ENCODE peak calls at places on chromosomes 6 and 20, in four cellular contexts. I is K562, K is HL-60, D is GM12878. X is an unnamed sample.

GRCh38 chr6:79750806-79751205 is 119.7 kb downstream of the SH3BGRL2 start:
- DNase-seq in I (no peak), D (no peak), K (no peak), X (no peak)

GRCh38 chr6:152984387-152984872 is 1.6 kb upstream of the FBXO5 start:
- DNase-seq in K (no peak), D (peak; percentile 51), I (no peak), X (no peak)

GRCh38 chr20:4470375-4470774 is 251.3 kb upstream of the PRND start:
- DNase-seq in K (no peak), D (no peak), I (no peak), X (no peak)

GRCh38 chr20:61049684-61050083 is 202.4 kb upstream of the CDH4 start:
- DNase-seq in D (no peak), K (no peak), I (no peak), X (no peak)

GRCh38 chr6:107690546-107690863 is 133.6 kb downstream of the SCML4 start:
- DNase-seq in K (no peak), D (no peak), I (no peak), X (no peak)

GRCh38 chr6:127069659-127070279 is 48.7 kb upstream of the RSPO3 start:
- DNase-seq in K (no peak), D (no peak), I (peak; percentile 1), X (no peak)

GRCh38 chr6:63348836-63349235 is 29.1 kb upstream of the LGSN start:
- DNase-seq in K (no peak), D (no peak), I (no peak), X (no peak)

GRCh38 chr6:139597781-139598368 is 223.4 kb upstream of the CITED2 start:
- DNase-seq in D (no peak), I (peak; percentile 32), K (no peak), X (no peak)

GRCh38 chr6:43368517-43369160 is 808 bp downstream of the ZNF318 start:
- DNase-seq in D (no peak), K (peak; percentile 23), I (peak; percentile 60), X (no peak)

GRCh38 chr20:8139899-8140298 is 7.8 kb downstream of the PLCB1 start:
- DNase-seq in D (no peak), I (no peak), K (no peak), X (no peak)

GRCh38 chr6:64012351-64013060 is 376.9 kb downstream of the PHF3 start:
- DNase-seq in D (no peak), I (no peak), K (no peak), X (no peak)

GRCh38 chr6:293185-294174 is 1.2 kb downstream of the DUSP22 start:
- DNase-seq in I (no peak), K (no peak), D (no peak), X (no peak)

GRCh38 chr20:23407770-23408467 is 13.4 kb downstream of the NAPB start:
- DNase-seq in D (no peak), I (no peak), K (no peak), X (no peak)
- TF ChIP-seq SPI1 in D (peak; percentile 19), I (no peak), K (no peak), X (peak; percentile 52)

DNA sequence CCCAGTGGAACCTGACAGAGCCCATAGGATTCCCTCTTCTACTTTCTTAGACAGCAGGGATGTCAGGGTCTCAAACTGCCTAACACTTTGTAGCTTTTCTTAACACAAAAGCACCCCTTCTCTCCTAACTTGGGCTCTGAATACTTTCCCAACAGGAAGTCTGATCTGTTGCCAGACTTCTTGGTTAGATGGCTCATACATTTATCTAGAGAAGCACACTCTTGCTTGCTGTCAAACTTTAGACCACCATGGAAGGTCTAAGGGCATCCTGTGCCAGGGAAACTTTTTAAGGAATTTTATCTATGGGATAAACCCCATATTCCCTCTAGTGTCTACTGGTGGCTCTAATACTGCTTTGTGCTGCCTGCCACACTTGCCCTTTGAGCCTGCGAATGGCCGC is 3.3 kb upstream of the C6orf136 start:
- DNase-seq in I (no peak), K (no peak), D (no peak), X (no peak)
- TF ChIP-seq SPI1 in I (no peak), K (no peak), D (no peak), X (no peak)

GRCh38 chr6:21992178-21992967 is 304.5 kb downstream of the PRL start:
- DNase-seq in I (peak; percentile 69), D (no peak), K (no peak), X (no peak)
- TF ChIP-seq SPI1 in I (no peak), D (no peak), K (no peak), X (peak; percentile 13)

GRCh38 chr6:105740946-105741605 is 338.2 kb upstream of the PREP start:
- DNase-seq in K (no peak), D (no peak), I (peak; percentile 50), X (no peak)
- TF ChIP-seq SPI1 in K (no peak), D (no peak), I (no peak), X (no peak)

DNA sequence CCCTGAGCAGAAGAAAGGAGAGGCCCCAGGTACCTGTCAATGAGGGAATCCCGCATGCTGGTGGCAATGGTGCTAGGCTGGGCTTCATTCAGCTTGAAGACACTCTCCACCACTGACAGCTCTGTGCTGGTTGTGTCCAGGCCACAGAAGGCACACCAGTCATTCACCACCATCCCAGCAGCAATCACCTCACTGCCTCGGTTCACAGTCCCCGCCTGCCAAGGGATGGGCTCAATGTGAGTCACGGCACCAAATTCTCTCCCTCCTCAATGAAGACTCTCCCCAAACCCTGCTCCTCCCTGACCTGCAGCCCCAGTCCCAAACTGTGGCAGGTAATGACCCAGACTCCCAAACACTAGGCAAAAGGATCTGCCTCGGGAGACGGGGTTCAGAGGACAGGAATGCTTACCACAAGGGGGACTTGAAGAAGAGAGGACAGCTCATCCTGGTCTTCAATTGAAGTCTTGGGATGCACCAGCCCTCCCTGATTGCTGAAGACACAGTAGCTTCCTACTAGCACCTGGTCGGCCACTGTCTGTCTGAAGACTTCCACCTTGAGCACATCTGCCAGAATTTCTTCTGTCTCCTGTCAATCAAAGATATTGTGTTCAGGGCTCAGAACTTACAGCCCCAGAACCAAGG is 1.7 kb upstream of the MMP24OS start:
- DNase-seq in D (no peak), I (no peak), K (no peak), X (no peak)
- TF ChIP-seq SPI1 in D (no peak), I (no peak), K (no peak), X (no peak)

X was measured in GM12891.